ENCODE peak calls at places on chromosomes 6 and 20, in eight cellular contexts. One of them, this sample, is unnamed.

GRCh38 chr20:41150664-41151063 is 13.3 kb downstream of the PLCG1 start:
- DNase-seq in CD14-positive monocyte: no peak
- DNase-seq in osteocyte: no peak
- DNase-seq in activated CD4-positive, alpha-beta T cell treated with anti-CD3 and anti-CD28 coated beads for 48 hours: no peak
- DNase-seq in B cell: no peak
- DNase-seq in T-helper 9 cell: no peak
- DNase-seq in SJSA1: no peak
- DNase-seq in Panc1: no peak
- DNase-seq in this sample: no peak

GRCh38 chr6:154476494-154476893 is 34.0 kb downstream of the CNKSR3 start:
- DNase-seq in CD14-positive monocyte: no peak
- DNase-seq in osteocyte: no peak
- DNase-seq in activated CD4-positive, alpha-beta T cell treated with anti-CD3 and anti-CD28 coated beads for 48 hours: no peak
- DNase-seq in B cell: no peak
- DNase-seq in T-helper 9 cell: no peak
- DNase-seq in SJSA1: no peak
- DNase-seq in Panc1: no peak
- DNase-seq in this sample: no peak

GRCh38 chr6:118468682-118469465 is 79.2 kb upstream of the PLN start:
- DNase-seq in CD14-positive monocyte: no peak
- DNase-seq in osteocyte: no peak
- DNase-seq in activated CD4-positive, alpha-beta T cell treated with anti-CD3 and anti-CD28 coated beads for 48 hours: no peak
- DNase-seq in B cell: no peak
- DNase-seq in T-helper 9 cell: no peak
- DNase-seq in SJSA1: no peak
- DNase-seq in Panc1: peak; percentile 64
- DNase-seq in this sample: no peak

GRCh38 chr6:26524722-26525360 is 13.3 kb upstream of the HMGN4 start:
- DNase-seq in CD14-positive monocyte: no peak
- DNase-seq in osteocyte: no peak
- DNase-seq in activated CD4-positive, alpha-beta T cell treated with anti-CD3 and anti-CD28 coated beads for 48 hours: no peak
- DNase-seq in B cell: no peak
- DNase-seq in T-helper 9 cell: no peak
- DNase-seq in SJSA1: no peak
- DNase-seq in Panc1: no peak
- DNase-seq in this sample: no peak

GRCh38 chr6:40550096-40550731 is 37.0 kb downstream of the LRFN2 start:
- DNase-seq in CD14-positive monocyte: no peak
- DNase-seq in osteocyte: no peak
- DNase-seq in activated CD4-positive, alpha-beta T cell treated with anti-CD3 and anti-CD28 coated beads for 48 hours: peak; percentile 30
- DNase-seq in B cell: no peak
- DNase-seq in T-helper 9 cell: no peak
- DNase-seq in SJSA1: no peak
- DNase-seq in Panc1: peak; percentile 10
- DNase-seq in this sample: no peak

GRCh38 chr20:10565191-10565921 is 108.4 kb downstream of the JAG1 start:
- DNase-seq in CD14-positive monocyte: no peak
- DNase-seq in osteocyte: no peak
- DNase-seq in activated CD4-positive, alpha-beta T cell treated with anti-CD3 and anti-CD28 coated beads for 48 hours: no peak
- DNase-seq in B cell: no peak
- DNase-seq in T-helper 9 cell: no peak
- DNase-seq in SJSA1: no peak
- DNase-seq in Panc1: no peak
- DNase-seq in this sample: no peak

GRCh38 chr6:44148306-44148705 is 10.3 kb upstream of the CAPN11 start:
- DNase-seq in CD14-positive monocyte: no peak
- DNase-seq in osteocyte: no peak
- DNase-seq in activated CD4-positive, alpha-beta T cell treated with anti-CD3 and anti-CD28 coated beads for 48 hours: no peak
- DNase-seq in B cell: no peak
- DNase-seq in T-helper 9 cell: no peak
- DNase-seq in SJSA1: no peak
- DNase-seq in Panc1: no peak
- DNase-seq in this sample: no peak

GRCh38 chr20:47863531-47863930 is 78.2 kb upstream of the SULF2 start:
- DNase-seq in CD14-positive monocyte: no peak
- DNase-seq in osteocyte: no peak
- DNase-seq in activated CD4-positive, alpha-beta T cell treated with anti-CD3 and anti-CD28 coated beads for 48 hours: no peak
- DNase-seq in B cell: no peak
- DNase-seq in T-helper 9 cell: no peak
- DNase-seq in SJSA1: no peak
- DNase-seq in Panc1: no peak
- DNase-seq in this sample: no peak

GRCh38 chr6:157898169-157898568 is 75.1 kb downstream of the SNX9 start:
- DNase-seq in CD14-positive monocyte: no peak
- DNase-seq in osteocyte: no peak
- DNase-seq in activated CD4-positive, alpha-beta T cell treated with anti-CD3 and anti-CD28 coated beads for 48 hours: peak; percentile 35
- DNase-seq in B cell: no peak
- DNase-seq in T-helper 9 cell: no peak
- DNase-seq in SJSA1: no peak
- DNase-seq in Panc1: no peak
- DNase-seq in this sample: no peak

GRCh38 chr20:52984451-52984810 is 12.3 kb downstream of the TSHZ2 start:
- DNase-seq in CD14-positive monocyte: no peak
- DNase-seq in osteocyte: no peak
- DNase-seq in activated CD4-positive, alpha-beta T cell treated with anti-CD3 and anti-CD28 coated beads for 48 hours: no peak
- DNase-seq in B cell: no peak
- DNase-seq in T-helper 9 cell: no peak
- DNase-seq in SJSA1: no peak
- DNase-seq in Panc1: no peak
- DNase-seq in this sample: no peak

GRCh38 chr20:4560667-4561066 is 161.0 kb upstream of the PRND start:
- DNase-seq in CD14-positive monocyte: no peak
- DNase-seq in osteocyte: no peak
- DNase-seq in activated CD4-positive, alpha-beta T cell treated with anti-CD3 and anti-CD28 coated beads for 48 hours: no peak
- DNase-seq in B cell: no peak
- DNase-seq in T-helper 9 cell: no peak
- DNase-seq in SJSA1: no peak
- DNase-seq in Panc1: no peak
- DNase-seq in this sample: no peak

GRCh38 chr6:147709396-147710272 is 201.1 kb downstream of the SAMD5 start:
- DNase-seq in CD14-positive monocyte: no peak
- DNase-seq in osteocyte: no peak
- DNase-seq in activated CD4-positive, alpha-beta T cell treated with anti-CD3 and anti-CD28 coated beads for 48 hours: no peak
- DNase-seq in B cell: no peak
- DNase-seq in T-helper 9 cell: no peak
- DNase-seq in SJSA1: no peak
- DNase-seq in Panc1: no peak
- DNase-seq in this sample: no peak

GRCh38 chr20:37469531-37469930 is 51.5 kb upstream of the NNAT start:
- DNase-seq in CD14-positive monocyte: no peak
- DNase-seq in osteocyte: no peak
- DNase-seq in activated CD4-positive, alpha-beta T cell treated with anti-CD3 and anti-CD28 coated beads for 48 hours: no peak
- DNase-seq in B cell: no peak
- DNase-seq in T-helper 9 cell: no peak
- DNase-seq in SJSA1: no peak
- DNase-seq in Panc1: no peak
- DNase-seq in this sample: no peak

GRCh38 chr20:2652724-2653510 is 485 bp downstream of the NOP56 start:
- DNase-seq in CD14-positive monocyte: peak; percentile 50
- DNase-seq in osteocyte: no peak
- DNase-seq in activated CD4-positive, alpha-beta T cell treated with anti-CD3 and anti-CD28 coated beads for 48 hours: peak; percentile 58
- DNase-seq in B cell: peak; percentile 77
- DNase-seq in T-helper 9 cell: no peak
- DNase-seq in SJSA1: no peak
- DNase-seq in Panc1: no peak
- DNase-seq in this sample: peak; percentile 81

GRCh38 chr20:2798814-2799213 is 1.6 kb downstream of the CPXM1 start:
- DNase-seq in CD14-positive monocyte: no peak
- DNase-seq in osteocyte: no peak
- DNase-seq in activated CD4-positive, alpha-beta T cell treated with anti-CD3 and anti-CD28 coated beads for 48 hours: no peak
- DNase-seq in B cell: no peak
- DNase-seq in T-helper 9 cell: no peak
- DNase-seq in SJSA1: no peak
- DNase-seq in Panc1: no peak
- DNase-seq in this sample: no peak

GRCh38 chr6:155126727-155127439 is 131.8 kb downstream of the TIAM2 start:
- DNase-seq in CD14-positive monocyte: no peak
- DNase-seq in osteocyte: no peak
- DNase-seq in activated CD4-positive, alpha-beta T cell treated with anti-CD3 and anti-CD28 coated beads for 48 hours: peak; percentile 82
- DNase-seq in B cell: no peak
- DNase-seq in T-helper 9 cell: no peak
- DNase-seq in SJSA1: peak; percentile 98
- DNase-seq in Panc1: peak; percentile 76
- DNase-seq in this sample: no peak

GRCh38 chr20:50519036-50519780 is 9.0 kb downstream of the PTPN1 start:
- DNase-seq in CD14-positive monocyte: no peak
- DNase-seq in osteocyte: no peak
- DNase-seq in activated CD4-positive, alpha-beta T cell treated with anti-CD3 and anti-CD28 coated beads for 48 hours: peak; percentile 45
- DNase-seq in B cell: peak; percentile 57
- DNase-seq in T-helper 9 cell: no peak
- DNase-seq in SJSA1: no peak
- DNase-seq in Panc1: no peak
- DNase-seq in this sample: no peak

GRCh38 chr20:51500311-51500710 is 42.2 kb downstream of the NFATC2 start:
- DNase-seq in CD14-positive monocyte: peak; percentile 34
- DNase-seq in osteocyte: no peak
- DNase-seq in activated CD4-positive, alpha-beta T cell treated with anti-CD3 and anti-CD28 coated beads for 48 hours: peak; percentile 58
- DNase-seq in B cell: peak; percentile 53
- DNase-seq in T-helper 9 cell: peak; percentile 28
- DNase-seq in SJSA1: no peak
- DNase-seq in Panc1: no peak
- DNase-seq in this sample: no peak

GRCh38 chr6:28944412-28945006 is 20.7 kb upstream of the TRIM27 start:
- DNase-seq in CD14-positive monocyte: no peak
- DNase-seq in osteocyte: no peak
- DNase-seq in activated CD4-positive, alpha-beta T cell treated with anti-CD3 and anti-CD28 coated beads for 48 hours: peak; percentile 84
- DNase-seq in B cell: peak; percentile 65
- DNase-seq in T-helper 9 cell: peak; percentile 40
- DNase-seq in SJSA1: peak; percentile 73
- DNase-seq in Panc1: peak; percentile 93
- DNase-seq in this sample: peak; percentile 40

GRCh38 chr20:62730481-62730880 is 21.8 kb downstream of the NTSR1 start:
- DNase-seq in CD14-positive monocyte: no peak
- DNase-seq in osteocyte: no peak
- DNase-seq in activated CD4-positive, alpha-beta T cell treated with anti-CD3 and anti-CD28 coated beads for 48 hours: no peak
- DNase-seq in B cell: peak; percentile 14
- DNase-seq in T-helper 9 cell: no peak
- DNase-seq in SJSA1: no peak
- DNase-seq in Panc1: no peak
- DNase-seq in this sample: no peak

GRCh38 chr6:14074723-14075503 is 42.7 kb upstream of the CD83 start:
- DNase-seq in CD14-positive monocyte: no peak
- DNase-seq in osteocyte: peak; percentile 38
- DNase-seq in activated CD4-positive, alpha-beta T cell treated with anti-CD3 and anti-CD28 coated beads for 48 hours: no peak
- DNase-seq in B cell: peak; percentile 53
- DNase-seq in T-helper 9 cell: no peak
- DNase-seq in SJSA1: no peak
- DNase-seq in Panc1: no peak
- DNase-seq in this sample: no peak